ENCODE peak calls at places on chromosome 1, in five cellular contexts. H, Y, G, Q and C are unnamed samples.

GRCh38 chr1:37096523-37096922 is 62.2 kb upstream of the GRIK3 start:
- DNase-seq in H (no peak), Y (no peak), G (no peak), Q (no peak), C (no peak)

GRCh38 chr1:180168786-180169640 is 14.3 kb downstream of the QSOX1 start:
- DNase-seq in H (no peak), Y (peak; percentile 24), G (no peak), Q (peak; percentile 58), C (no peak)

GRCh38 chr1:24503003-24503751 is 541 bp downstream of the RCAN3 start:
- DNase-seq in H (peak; percentile 28), Y (peak; percentile 57), G (no peak), Q (no peak), C (no peak)

GRCh38 chr1:19425643-19426245 is 59.6 kb downstream of the CAPZB start:
- DNase-seq in H (no peak), Y (no peak), G (no peak), Q (no peak), C (no peak)

GRCh38 chr1:37606481-37607263 is 10.9 kb upstream of the GNL2 start:
- DNase-seq in H (no peak), Y (no peak), G (no peak), Q (peak; percentile 82), C (no peak)

GRCh38 chr1:32241011-32241763 is 5.8 kb upstream of the FAM167B start:
- DNase-seq in H (peak; percentile 76), Y (peak; percentile 48), G (no peak), Q (peak; percentile 84), C (no peak)

GRCh38 chr1:27142464-27142863 is 12.5 kb downstream of the SLC9A1 start:
- DNase-seq in H (no peak), Y (peak; percentile 37), G (no peak), Q (no peak), C (no peak)

GRCh38 chr1:53367503-53368313 is 39.8 kb upstream of the LRP8 start:
- DNase-seq in H (peak; percentile 50), Y (peak; percentile 20), G (peak; percentile 17), Q (no peak), C (no peak)

GRCh38 chr1:158087320-158087927 is 93.3 kb upstream of the CD1D start:
- DNase-seq in H (peak; percentile 57), Y (no peak), G (no peak), Q (peak; percentile 81), C (no peak)

GRCh38 chr1:158494737-158495136 is 22.7 kb downstream of the OR10R2 start:
- DNase-seq in H (no peak), Y (no peak), G (no peak), Q (no peak), C (no peak)

GRCh38 chr1:154941332-154941995 is 4.9 kb upstream of the PMVK start:
- DNase-seq in H (peak; percentile 43), Y (no peak), G (no peak), Q (no peak), C (no peak)

GRCh38 chr1:164369698-164370365 is 189.2 kb upstream of the PBX1 start:
- DNase-seq in H (peak; percentile 18), Y (no peak), G (no peak), Q (no peak), C (no peak)

GRCh38 chr1:167697667-167698141 is 24.1 kb upstream of the MPZL1 start:
- DNase-seq in H (peak; percentile 92), Y (no peak), G (no peak), Q (no peak), C (no peak)

GRCh38 chr1:22210176-22210575 is 67.3 kb upstream of the WNT4 start:
- DNase-seq in H (no peak), Y (no peak), G (no peak), Q (no peak), C (no peak)

GRCh38 chr1:93839756-93840155 is 39.2 kb downstream of the DNTTIP2 start:
- DNase-seq in H (no peak), Y (no peak), G (no peak), Q (peak; percentile 51), C (no peak)
- H3K4me1 ChIP-seq in H (peaks cover 4% of the 10 kb centered on the region), Y (peaks cover 5% of the 10 kb centered on the region), G (peaks cover 10% of the 10 kb centered on the region), Q (peaks cover 47% of the 10 kb centered on the region), C (no peaks in the 10 kb centered on the region)

DNA sequence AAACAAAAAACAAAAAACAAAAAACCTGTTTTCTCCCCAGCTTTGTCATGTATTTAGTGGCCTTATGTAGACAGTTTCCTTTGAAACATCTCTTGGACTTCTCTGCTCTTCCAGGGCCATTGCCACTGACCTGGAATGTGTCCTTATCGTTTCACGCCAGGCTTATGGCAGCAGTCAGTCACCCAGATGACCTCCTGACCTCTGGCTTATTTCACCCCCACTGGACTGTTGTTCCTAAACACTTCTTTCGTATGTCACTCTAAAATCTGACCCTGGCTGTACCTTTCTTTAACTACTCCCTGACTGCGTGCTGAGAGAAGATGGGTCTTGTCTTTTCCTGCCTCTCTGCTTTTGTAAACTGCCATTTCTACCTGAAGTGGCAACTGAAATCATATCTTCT is 9.1 kb downstream of the LGALS8 start:
- DNase-seq in H (no peak), Y (no peak), G (no peak), Q (no peak), C (no peak)
- H3K4me1 ChIP-seq in H (peaks cover 9% of the 10 kb centered on the region), Y (peaks cover 9% of the 10 kb centered on the region), G (peaks cover 15% of the 10 kb centered on the region), Q (peaks cover 13% of the 10 kb centered on the region), C (peaks cover 47% of the 10 kb centered on the region)

GRCh38 chr1:65175171-65176070 is 27.4 kb downstream of the AK4 start:
- DNase-seq in H (peak; percentile 80), Y (no peak), G (no peak), Q (no peak), C (no peak)
- H3K4me1 ChIP-seq in H (peaks cover 26% of the 10 kb centered on the region), Y (no peaks in the 10 kb centered on the region), G (no peaks in the 10 kb centered on the region), Q (peaks cover 37% of the 10 kb centered on the region), C (peaks cover 24% of the 10 kb centered on the region)

DNA sequence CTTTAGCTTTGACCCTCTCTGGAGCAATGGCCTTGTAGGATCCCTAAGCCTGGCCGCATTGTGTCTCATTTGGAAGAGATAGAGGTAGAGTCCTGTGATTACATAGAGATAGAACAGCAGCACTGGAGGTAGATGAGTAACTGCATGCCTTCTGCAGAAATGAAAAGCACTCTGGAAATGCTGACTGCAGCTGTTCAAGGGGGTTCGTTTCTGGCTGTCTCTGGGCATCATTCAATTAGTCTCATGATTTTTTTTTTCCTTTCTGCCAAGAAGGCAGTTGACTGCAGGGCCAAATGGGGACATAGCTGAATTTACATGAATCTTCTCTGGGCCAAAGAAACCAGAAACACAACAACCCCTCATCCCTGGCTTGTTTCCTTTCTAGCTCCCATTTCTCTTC is 28.1 kb upstream of the SNX27 start:
- DNase-seq in H (no peak), Y (no peak), G (no peak), Q (no peak), C (no peak)
- H3K4me1 ChIP-seq in H (no peaks in the 10 kb centered on the region), Y (no peaks in the 10 kb centered on the region), G (no peaks in the 10 kb centered on the region), Q (peaks cover 9% of the 10 kb centered on the region), C (peaks cover 14% of the 10 kb centered on the region)

DNA sequence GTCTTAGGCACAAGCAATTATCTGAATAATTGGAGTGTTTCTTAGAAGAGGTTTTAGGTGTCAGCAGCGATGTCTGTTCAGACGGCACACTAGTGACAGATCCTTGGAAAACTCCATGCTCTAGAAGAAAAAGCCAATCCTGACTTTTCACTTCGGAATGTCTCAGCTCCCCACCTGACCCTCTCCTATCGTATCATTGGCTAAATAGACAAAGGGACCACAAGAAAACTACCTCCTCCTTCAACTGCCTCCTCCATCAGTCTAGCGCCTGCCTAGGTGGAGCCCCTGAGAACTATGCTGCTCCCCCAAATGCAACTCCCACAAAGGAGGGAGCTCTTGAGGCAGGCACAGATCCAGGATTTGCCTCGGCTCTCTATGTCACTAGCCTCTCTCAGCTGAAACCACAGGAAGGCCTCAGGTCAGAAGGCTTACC is 148.4 kb downstream of the TOMM20 start:
- DNase-seq in H (no peak), Y (no peak), G (no peak), Q (no peak), C (no peak)
- H3K4me1 ChIP-seq in H (peaks cover 50% of the 10 kb centered on the region), Y (peaks cover 35% of the 10 kb centered on the region), G (peaks cover 38% of the 10 kb centered on the region), Q (peaks cover 69% of the 10 kb centered on the region), C (peaks cover 73% of the 10 kb centered on the region)

DNA sequence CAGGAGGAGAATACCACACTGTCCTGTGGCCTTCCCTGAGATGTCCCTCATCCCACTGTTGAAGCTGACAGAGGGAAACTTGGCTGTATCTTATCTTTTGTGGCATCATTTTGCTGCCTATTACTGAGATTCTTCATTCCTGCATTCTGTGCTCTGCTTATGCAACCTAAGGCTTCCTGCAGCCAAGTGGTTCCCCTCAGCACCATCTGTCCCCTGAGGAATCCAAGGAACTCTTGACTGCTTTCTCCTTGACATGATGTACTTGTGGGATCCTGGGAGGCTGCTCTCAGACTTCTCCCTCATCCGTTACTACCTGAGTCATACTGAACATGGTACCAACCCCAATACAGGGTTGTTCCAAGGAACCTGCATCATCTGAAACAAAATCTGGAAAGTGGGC is 21.1 kb upstream of the RIMKLA start:
- DNase-seq in H (no peak), Y (no peak), G (no peak), Q (no peak), C (no peak)
- H3K4me1 ChIP-seq in H (no peaks in the 10 kb centered on the region), Y (no peaks in the 10 kb centered on the region), G (no peaks in the 10 kb centered on the region), Q (no peaks in the 10 kb centered on the region), C (no peaks in the 10 kb centered on the region)

GRCh38 chr1:160400284-160400645 is at the start of gene VANGL2:
- DNase-seq in H (peak; percentile 87), Y (peak; percentile 50), G (peak; percentile 25), Q (peak; percentile 35), C (no peak)
- H3K4me1 ChIP-seq in H (peaks cover 5% of the 10 kb centered on the region), Y (peaks cover 13% of the 10 kb centered on the region), G (peaks cover 5% of the 10 kb centered on the region), Q (no peaks in the 10 kb centered on the region), C (peaks cover 69% of the 10 kb centered on the region)

DNA sequence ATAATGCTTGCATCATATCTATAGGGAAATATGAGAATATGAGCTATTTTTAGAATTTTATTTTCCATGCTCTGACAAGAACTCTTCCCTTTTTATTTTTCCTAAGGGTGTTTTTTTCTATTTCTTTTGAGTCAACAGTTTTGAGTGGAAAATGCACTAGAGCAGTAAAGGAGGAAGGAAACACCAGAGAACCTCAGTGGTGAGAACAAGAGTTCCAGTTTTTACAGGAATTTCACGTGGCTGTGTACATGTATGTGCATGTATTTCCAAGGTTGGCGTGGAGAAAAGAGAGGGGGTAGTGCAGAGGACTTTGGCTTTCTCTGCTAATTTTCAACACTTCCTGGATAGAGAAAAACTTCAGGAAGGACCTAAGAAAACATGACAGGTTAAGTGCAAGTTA is 63.6 kb upstream of the TNFSF18 start:
- DNase-seq in H (no peak), Y (no peak), G (no peak), Q (no peak), C (no peak)
- H3K4me1 ChIP-seq in H (no peaks in the 10 kb centered on the region), Y (no peaks in the 10 kb centered on the region), G (no peaks in the 10 kb centered on the region), Q (peaks cover 16% of the 10 kb centered on the region), C (peaks cover 35% of the 10 kb centered on the region)

DNA sequence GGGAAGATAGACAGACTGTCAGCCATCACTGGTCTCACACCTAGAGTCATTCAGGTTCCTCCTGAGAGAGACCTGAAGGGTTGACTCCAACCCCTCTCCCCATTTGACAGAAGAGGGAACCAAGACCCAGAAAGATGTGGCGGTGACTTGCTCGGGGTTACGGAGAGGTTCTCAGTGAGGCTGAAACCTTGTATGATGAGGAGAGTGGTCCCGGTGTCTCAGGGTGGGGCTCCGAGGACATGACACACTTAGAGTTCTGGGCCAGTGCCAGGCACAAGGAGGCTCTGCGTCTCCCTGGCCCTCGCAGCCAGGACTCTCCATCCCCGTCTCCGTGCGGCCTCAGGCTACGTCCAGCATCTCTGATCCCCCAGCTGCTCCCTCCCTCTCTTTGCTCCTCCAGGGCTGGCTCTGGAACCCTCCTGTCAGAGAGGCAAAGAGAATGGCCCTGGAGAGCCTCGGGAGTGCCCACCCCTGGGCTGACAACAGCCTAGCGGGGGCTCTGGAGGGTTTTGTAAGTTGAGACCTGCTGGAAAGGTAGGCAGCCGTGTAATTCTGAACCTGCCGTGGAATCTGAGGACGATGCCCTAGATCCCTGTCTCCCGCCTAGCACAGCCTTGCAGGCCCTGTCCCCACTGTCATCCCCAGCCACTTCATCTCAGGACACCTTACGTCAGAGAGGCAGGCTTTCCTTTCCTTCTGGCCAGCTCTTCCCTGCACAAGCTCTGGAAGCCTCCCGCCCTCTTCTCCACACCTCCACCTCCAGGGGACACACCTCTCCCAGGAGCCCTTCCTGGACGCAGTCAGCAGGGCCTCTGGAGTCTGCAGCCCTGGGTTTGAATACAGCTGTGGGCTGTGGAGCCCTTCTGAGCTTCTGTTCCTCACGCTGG is 4.1 kb downstream of the EFHD2 start:
- DNase-seq in H (no peak), Y (no peak), G (no peak), Q (no peak), C (no peak)
- H3K4me1 ChIP-seq in H (peaks cover 30% of the 10 kb centered on the region), Y (peaks cover 67% of the 10 kb centered on the region), G (peaks cover 64% of the 10 kb centered on the region), Q (peaks cover 29% of the 10 kb centered on the region), C (peaks cover 34% of the 10 kb centered on the region)